ENCODE peak calls at places on chromosomes 4 and X, in seven cellular contexts. H is pancreas, Y is tibial nerve, I is cardiac fibroblast, Z is cardiac muscle cell, R is hepatocyte, U is ovary. N is an unnamed sample.

GRCh38 chrX:76971393-76972376 is 475.5 kb upstream of the FGF16 start:
- DNase-seq in Z (no peak), H (no peak), I (no peak), Y (no peak), U (no peak), R (no peak), N (no peak)

GRCh38 chr4:121777625-121778024 is 12.7 kb upstream of the SMIM43 start:
- DNase-seq in Y (no peak), Z (no peak), I (no peak), U (no peak), R (no peak), H (no peak), N (no peak)

GRCh38 chrX:35380808-35381700 is 417.1 kb upstream of the MAGEB16 start:
- DNase-seq in R (peak), I (peak), Z (peak), H (no peak), U (no peak), Y (no peak), N (peak)

GRCh38 chr4:36394352-36394903 is 113.0 kb downstream of the DTHD1 start:
- DNase-seq in H (no peak), U (no peak), Y (no peak), I (no peak), Z (no peak), R (no peak), N (no peak)

GRCh38 chr4:80128941-80129340 is 55.9 kb upstream of the ANTXR2 start:
- DNase-seq in U (no peak), R (no peak), H (no peak), Z (no peak), I (no peak), Y (no peak), N (no peak)

GRCh38 chrX:120781416-120781815 is 94.2 kb downstream of the CT47B1 start:
- DNase-seq in H (no peak), Z (peak), Y (no peak), I (peak), U (no peak), R (no peak), N (peak)

GRCh38 chrX:459611-460010 is 72.9 kb upstream of the PPP2R3B start:
- DNase-seq in H (no peak), U (no peak), I (no peak), R (no peak), Z (no peak), Y (no peak), N (no peak)

GRCh38 chr4:143559757-143560147 is 46.2 kb downstream of the SMARCA5 start:
- DNase-seq in R (peak), H (peak), Y (no peak), I (no peak), U (no peak), Z (peak), N (no peak)

GRCh38 chr4:72820107-72820506 is 249.4 kb downstream of the COX18 start:
- DNase-seq in Z (no peak), U (no peak), R (no peak), H (no peak), Y (no peak), I (no peak), N (no peak)

GRCh38 chr4:10629394-10629793 is 55.2 kb downstream of the CLNK start:
- DNase-seq in Z (no peak), I (no peak), Y (no peak), U (no peak), H (no peak), R (no peak), N (no peak)

GRCh38 chr4:84091266-84091665 is 407.8 kb downstream of the NKX6-1 start:
- DNase-seq in R (no peak), Y (no peak), I (no peak), Z (no peak), U (no peak), H (no peak), N (no peak)

GRCh38 chr4:84085986-84086385 is 413.1 kb downstream of the NKX6-1 start:
- DNase-seq in R (no peak), Z (no peak), U (no peak), Y (no peak), I (no peak), H (no peak), N (no peak)

DNA sequence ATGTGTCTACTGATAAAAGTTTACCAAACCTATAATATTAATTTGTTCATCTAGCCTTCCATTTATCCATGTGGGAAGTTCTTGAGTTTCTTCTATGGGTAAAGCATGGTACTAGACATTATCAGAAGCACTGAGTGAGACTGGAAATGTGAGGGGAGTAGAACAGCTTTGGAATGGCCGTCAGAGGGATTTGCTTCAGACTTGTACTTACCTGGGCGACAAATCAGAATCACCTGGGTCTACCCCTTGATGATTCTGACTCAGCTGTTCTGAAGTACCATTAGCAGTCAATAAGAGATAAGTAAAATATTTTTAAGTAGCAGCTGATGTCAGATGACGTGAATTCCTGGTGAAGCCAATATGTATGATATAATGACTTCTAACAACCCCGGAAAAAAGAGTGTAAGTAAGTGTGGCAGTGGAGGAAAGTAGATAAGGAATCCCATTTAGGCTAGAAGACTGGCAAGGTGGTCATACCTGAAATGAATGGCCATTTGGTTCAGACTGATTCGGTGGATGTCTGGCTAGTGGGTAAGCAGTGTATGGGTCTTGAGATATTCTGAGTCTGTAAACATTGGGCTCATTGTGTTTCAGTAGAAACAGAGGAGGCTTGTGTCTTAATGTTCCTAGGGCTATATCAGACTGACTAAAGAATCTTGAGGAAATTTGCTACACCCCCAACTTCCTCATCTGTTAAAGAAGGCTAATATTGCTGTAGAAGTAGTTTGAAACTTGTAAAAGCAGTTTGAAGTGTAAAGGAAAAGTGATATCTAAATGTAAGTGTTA is 409.2 kb downstream of the NKX6-1 start:
- DNase-seq in Z (no peak), R (no peak), U (no peak), Y (no peak), H (no peak), I (no peak), N (no peak)
- H3K4me3 ChIP-seq in Z (no peak), R (no peak), U (no peak), Y (no peak), H (no peak), I (no peak), N (no peak)

GRCh38 chr4:93894995-93895394 is 66.4 kb downstream of the ATOH1 start:
- DNase-seq in U (no peak), Y (no peak), I (no peak), H (no peak), Z (no peak), R (no peak), N (no peak)

DNA sequence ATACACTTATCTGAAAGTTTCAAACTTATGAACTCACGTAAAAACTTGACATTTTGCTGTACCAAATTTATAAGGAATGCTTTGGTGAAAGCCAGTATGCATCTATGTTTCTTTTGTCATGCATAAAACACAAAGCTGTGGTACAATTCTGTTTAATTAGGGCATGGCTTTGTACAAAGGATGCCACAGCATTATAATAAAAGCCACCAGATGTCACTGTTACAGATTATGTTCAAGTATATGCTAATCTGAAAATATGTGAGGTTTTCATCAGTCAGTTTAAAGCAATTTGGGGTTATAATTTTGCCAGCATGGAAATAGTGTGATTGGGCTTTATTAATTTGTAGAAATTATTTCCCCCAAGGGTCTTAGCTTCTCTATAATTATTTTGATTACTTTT is 69.0 kb downstream of the ATOH1 start:
- DNase-seq in Z (peak), H (no peak), I (peak), U (no peak), R (peak), Y (no peak), N (peak)
- TF ChIP-seq CTCF in Z (no peak), H (no peak), I (no peak), U (no peak), R (peak), Y (peak), N (peak)

GRCh38 chrX:130118396-130118795 is 8.1 kb upstream of the ELF4 start:
- DNase-seq in I (peak), H (no peak), U (no peak), R (peak), Y (no peak), Z (peak), N (peak)

GRCh38 chrX:130118941-130119640 is 8.8 kb upstream of the ELF4 start:
- DNase-seq in Y (no peak), U (no peak), H (no peak), I (peak), R (no peak), Z (peak), N (peak)

GRCh38 chrX:130120746-130121504 is 10.6 kb upstream of the ELF4 start:
- DNase-seq in I (peak), R (peak), U (peak), Y (peak), Z (peak), H (peak), N (peak)

GRCh38 chrX:130121505-130121800 is 11.2 kb upstream of the ELF4 start:
- DNase-seq in Y (no peak), H (no peak), R (no peak), U (no peak), Z (no peak), I (no peak), N (no peak)

DNA sequence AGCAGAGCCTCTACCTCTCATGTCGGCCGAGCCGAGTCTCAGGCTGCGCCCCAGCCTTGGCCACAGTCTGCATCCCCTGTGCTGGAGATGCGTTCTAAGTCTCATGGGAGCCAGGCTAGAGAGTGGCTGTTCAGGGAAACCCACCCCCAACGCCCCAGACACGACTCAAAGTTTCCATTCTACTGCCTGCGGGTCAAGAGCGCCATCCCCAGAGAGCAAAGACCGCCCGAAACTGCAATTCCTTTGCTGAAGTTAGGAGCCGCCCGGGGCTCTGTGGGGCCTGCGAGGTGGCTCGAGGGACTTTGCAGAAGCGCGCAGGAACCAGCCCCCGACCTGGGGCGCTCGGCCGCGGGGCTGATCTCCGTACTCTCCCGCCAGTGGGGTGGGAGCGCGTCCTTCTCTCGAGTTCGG is 10.0 kb upstream of the ELF4 start:
- DNase-seq in U (peak), I (peak), Z (no peak), R (peak), H (no peak), Y (no peak), N (no peak)
- H3K4me3 ChIP-seq in U (peak), I (no peak), Z (peak), R (no peak), H (no peak), Y (peak), N (peak)

GRCh38 chr4:8571702-8572685 is 8.2 kb upstream of the GPR78 start:
- DNase-seq in U (no peak), Z (no peak), I (no peak), R (no peak), H (peak), Y (no peak), N (no peak)

GRCh38 chr4:8575457-8575856 is 4.7 kb upstream of the GPR78 start:
- DNase-seq in R (no peak), H (peak), I (no peak), Z (no peak), U (no peak), Y (no peak), N (no peak)

GRCh38 chr4:8574796-8575370 is 5.3 kb upstream of the GPR78 start:
- DNase-seq in Y (no peak), R (no peak), U (peak), I (no peak), Z (no peak), H (peak), N (no peak)

GRCh38 chr4:8577046-8577445 is 3.1 kb upstream of the GPR78 start:
- DNase-seq in R (no peak), U (peak), H (peak), Z (no peak), Y (no peak), I (no peak), N (no peak)

DNA sequence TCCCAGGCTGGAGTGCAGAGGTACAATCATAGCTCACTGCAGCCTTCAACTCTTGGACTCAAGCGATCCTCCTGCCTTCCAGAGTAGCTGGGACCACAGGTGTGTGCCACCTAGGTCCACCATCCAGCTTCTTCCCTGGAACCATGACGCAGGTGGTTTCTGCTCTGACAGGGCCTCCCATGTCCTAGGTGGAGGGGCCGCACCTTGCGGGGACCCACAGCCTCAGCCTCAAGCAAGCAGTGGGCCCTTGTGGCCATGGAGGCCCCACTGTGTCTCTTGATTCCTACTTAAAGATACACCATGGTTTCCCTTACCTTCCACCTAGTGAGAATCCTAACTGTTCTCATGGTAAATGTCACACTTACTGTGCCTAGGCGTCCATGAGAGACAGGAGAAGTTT is 6.9 kb upstream of the GPR78 start:
- DNase-seq in Y (no peak), U (no peak), Z (no peak), I (no peak), R (no peak), H (peak), N (no peak)
- TF ChIP-seq CTCF in Y (no peak), U (no peak), Z (no peak), I (no peak), R (no peak), H (no peak), N (no peak)

GRCh38 chr4:102338405-102338804 is 6.9 kb downstream of the SLC39A8 start:
- DNase-seq in H (no peak), I (peak), U (no peak), Z (no peak), Y (no peak), R (no peak), N (no peak)

GRCh38 chr4:102343964-102344519 is 1.2 kb downstream of the SLC39A8 start:
- DNase-seq in U (no peak), Y (no peak), H (no peak), R (peak), Z (no peak), I (no peak), N (no peak)

GRCh38 chr4:102339018-102339417 is 6.3 kb downstream of the SLC39A8 start:
- DNase-seq in U (no peak), I (no peak), Y (no peak), R (no peak), Z (no peak), H (no peak), N (no peak)

GRCh38 chr4:102342404-102343074 is 2.7 kb downstream of the SLC39A8 start:
- DNase-seq in R (no peak), H (no peak), Z (no peak), U (no peak), Y (no peak), I (no peak), N (no peak)

GRCh38 chr4:102341201-102341600 is 4.1 kb downstream of the SLC39A8 start:
- DNase-seq in Z (no peak), Y (no peak), U (no peak), H (no peak), R (no peak), I (no peak), N (no peak)
- H3K4me3 ChIP-seq in Z (no peak), Y (no peak), U (no peak), H (no peak), R (no peak), I (no peak), N (no peak)